ENCODE peak calls at places on chromosome 13, in five cellular contexts. J is H1, B is HepG2, W is stomach, T is A549. R is an unnamed sample.

GRCh38 chr13:75372923-75373841 is 108.8 kb downstream of the TBC1D4 start:
- DNase-seq in W (no peak), J (no peak), B (no peak), T (no peak), R (no peak)

GRCh38 chr13:58343081-58343480 is 711.5 kb downstream of the PCDH17 start:
- DNase-seq in T (no peak), B (no peak), J (no peak), W (no peak), R (no peak)

GRCh38 chr13:20869540-20869939 is 33.0 kb downstream of the XPO4 start:
- DNase-seq in T (no peak), W (no peak), B (no peak), J (no peak), R (no peak)

GRCh38 chr13:42047561-42048322 is 706 bp upstream of the DGKH start:
- DNase-seq in W (peak; percentile 57), B (no peak), J (no peak), T (peak; percentile 64), R (peak; percentile 72)

GRCh38 chr13:28031929-28032328 is 43.4 kb upstream of the URAD start:
- DNase-seq in W (no peak), J (no peak), B (no peak), T (no peak), R (no peak)

GRCh38 chr13:93220073-93220472 is 6.5 kb upstream of the GPC6 start:
- DNase-seq in J (no peak), B (no peak), T (no peak), W (no peak), R (no peak)

GRCh38 chr13:45167611-45168554 is 33.0 kb downstream of the KCTD4 start:
- DNase-seq in B (no peak), W (peak; percentile 82), J (no peak), T (peak; percentile 63), R (no peak)

GRCh38 chr13:98397221-98397620 is 179.7 kb downstream of the STK24 start:
- DNase-seq in T (no peak), J (no peak), W (no peak), B (no peak), R (no peak)

GRCh38 chr13:84137292-84137691 is 255.0 kb upstream of the SLITRK1 start:
- DNase-seq in W (no peak), B (no peak), J (no peak), T (no peak), R (no peak)

GRCh38 chr13:39448831-39449230 is 154.2 kb downstream of the LHFPL6 start:
- DNase-seq in T (no peak), J (no peak), W (no peak), B (no peak), R (no peak)

GRCh38 chr13:98399756-98400155 is 177.2 kb downstream of the STK24 start:
- DNase-seq in T (no peak), B (no peak), J (no peak), W (no peak), R (no peak)

GRCh38 chr13:53198017-53198416 is 169.4 kb downstream of the OLFM4 start:
- DNase-seq in T (no peak), B (no peak), W (no peak), J (no peak), R (no peak)

GRCh38 chr13:29956771-29957170 is 106.4 kb upstream of the UBL3 start:
- DNase-seq in B (no peak), W (no peak), J (no peak), T (no peak), R (no peak)

GRCh38 chr13:64782459-64782858 is 2447.7 kb downstream of the PCDH9 start:
- DNase-seq in J (no peak), T (peak; percentile 5), B (no peak), W (no peak), R (no peak)

GRCh38 chr13:101454767-101455166 is 2.3 kb downstream of the ITGBL1 start:
- DNase-seq in J (no peak), W (no peak), T (peak; percentile 49), B (no peak), R (no peak)

GRCh38 chr13:112391747-112392146 is 15.6 kb downstream of the SPACA7 start:
- DNase-seq in T (no peak), J (no peak), B (no peak), W (no peak), R (no peak)

GRCh38 chr13:80755925-80756324 is 415.0 kb upstream of the SPRY2 start:
- DNase-seq in W (no peak), T (no peak), J (no peak), B (no peak), R (no peak)

GRCh38 chr13:21674271-21675009 is 3.6 kb downstream of the FGF9 start:
- DNase-seq in T (no peak), W (no peak), B (no peak), J (no peak), R (no peak)

DNA sequence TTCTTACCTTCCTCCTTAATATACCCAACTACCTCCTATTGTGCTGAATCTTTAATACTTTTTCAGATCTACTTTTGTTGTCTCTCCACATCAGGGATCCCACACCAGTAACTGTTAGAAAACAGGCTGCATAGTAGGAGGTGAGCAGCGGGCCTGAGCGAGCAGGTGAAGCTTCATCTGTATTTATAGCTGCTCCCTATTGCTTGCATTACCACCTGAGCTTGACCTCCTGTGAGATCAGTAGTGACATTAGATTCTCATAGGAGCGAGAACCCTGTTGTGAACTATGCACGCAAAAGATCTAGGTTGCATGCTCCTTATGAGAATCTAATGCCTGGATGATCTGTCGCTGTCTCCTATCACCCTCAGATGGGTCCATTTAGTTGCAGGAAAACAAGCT is 279.8 kb downstream of the DIAPH3 start:
- DNase-seq in T (no peak), B (no peak), J (no peak), W (no peak), R (no peak)
- TF ChIP-seq EP300 in T (no peak), B (no peak), J (no peak), W (no peak), R (no peak)

GRCh38 chr13:26587251-26587650 is 29.8 kb downstream of the WASF3 start:
- DNase-seq in J (no peak), W (no peak), T (no peak), B (no peak), R (no peak)

GRCh38 chr13:26591672-26592071 is 34.2 kb downstream of the WASF3 start:
- DNase-seq in B (no peak), W (no peak), J (no peak), T (no peak), R (no peak)

GRCh38 chr13:26590379-26590778 is 32.9 kb downstream of the WASF3 start:
- DNase-seq in J (no peak), B (no peak), W (no peak), T (no peak), R (no peak)

GRCh38 chr13:26590951-26591350 is 33.5 kb downstream of the WASF3 start:
- DNase-seq in B (peak; percentile 75), T (no peak), W (no peak), J (no peak), R (no peak)

DNA sequence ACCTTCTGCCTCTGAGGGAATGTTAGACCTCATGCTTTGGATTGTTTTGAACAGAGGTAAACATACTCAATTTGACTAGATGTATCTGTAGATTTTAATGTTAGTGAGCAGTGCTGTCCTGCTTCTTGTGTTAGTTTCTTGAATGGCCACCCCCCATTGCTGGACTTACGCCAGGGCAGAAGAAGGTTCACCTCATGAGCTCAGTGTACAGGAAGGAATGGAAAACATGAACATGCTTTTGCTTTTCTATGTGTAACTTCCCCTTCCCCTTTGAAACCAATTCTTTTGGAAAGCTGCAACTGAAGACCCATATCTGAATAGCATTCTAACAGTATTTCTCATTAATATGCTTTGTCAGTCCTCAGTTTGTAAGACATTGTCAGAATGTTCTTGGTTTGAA is 32.3 kb downstream of the WASF3 start:
- DNase-seq in W (peak; percentile 45), B (no peak), J (no peak), T (no peak), R (no peak)
- H3K27ac ChIP-seq in W (no peak overlapping the region), B (no peak overlapping the region), J (no peak overlapping the region), T (no peak overlapping the region), R (no peak overlapping the region)

GRCh38 chr13:33016414-33017409 is at the start of gene KL:
- DNase-seq in B (no peak), T (peak; percentile 1), J (no peak), W (peak; percentile 38), R (peak; percentile 80)
- TF ChIP-seq CTCF in B (no peak), T (no peak), J (no peak), W (no peak), R (no peak)

GRCh38 chr13:83009987-83010386 is 872.3 kb downstream of the SLITRK1 start:
- DNase-seq in T (no peak), B (no peak), J (no peak), W (no peak), R (no peak)
- TF ChIP-seq EP300 in T (no peak), B (no peak), J (no peak), W (no peak), R (no peak)

GRCh38 chr13:76971215-76971614 is 20.7 kb upstream of the CLN5 start:
- DNase-seq in J (no peak), W (no peak), B (no peak), T (no peak), R (no peak)
- H3K27ac ChIP-seq in J (no peak overlapping the region), W (no peak overlapping the region), B (no peak overlapping the region), T (no peak overlapping the region), R (no peak overlapping the region)

GRCh38 chr13:47841131-47841530 is 159.9 kb downstream of the SUCLA2 start:
- DNase-seq in T (no peak), W (no peak), B (no peak), J (no peak), R (no peak)
- TF ChIP-seq CTCF in T (no peak), W (no peak), B (no peak), J (no peak), R (no peak)

DNA sequence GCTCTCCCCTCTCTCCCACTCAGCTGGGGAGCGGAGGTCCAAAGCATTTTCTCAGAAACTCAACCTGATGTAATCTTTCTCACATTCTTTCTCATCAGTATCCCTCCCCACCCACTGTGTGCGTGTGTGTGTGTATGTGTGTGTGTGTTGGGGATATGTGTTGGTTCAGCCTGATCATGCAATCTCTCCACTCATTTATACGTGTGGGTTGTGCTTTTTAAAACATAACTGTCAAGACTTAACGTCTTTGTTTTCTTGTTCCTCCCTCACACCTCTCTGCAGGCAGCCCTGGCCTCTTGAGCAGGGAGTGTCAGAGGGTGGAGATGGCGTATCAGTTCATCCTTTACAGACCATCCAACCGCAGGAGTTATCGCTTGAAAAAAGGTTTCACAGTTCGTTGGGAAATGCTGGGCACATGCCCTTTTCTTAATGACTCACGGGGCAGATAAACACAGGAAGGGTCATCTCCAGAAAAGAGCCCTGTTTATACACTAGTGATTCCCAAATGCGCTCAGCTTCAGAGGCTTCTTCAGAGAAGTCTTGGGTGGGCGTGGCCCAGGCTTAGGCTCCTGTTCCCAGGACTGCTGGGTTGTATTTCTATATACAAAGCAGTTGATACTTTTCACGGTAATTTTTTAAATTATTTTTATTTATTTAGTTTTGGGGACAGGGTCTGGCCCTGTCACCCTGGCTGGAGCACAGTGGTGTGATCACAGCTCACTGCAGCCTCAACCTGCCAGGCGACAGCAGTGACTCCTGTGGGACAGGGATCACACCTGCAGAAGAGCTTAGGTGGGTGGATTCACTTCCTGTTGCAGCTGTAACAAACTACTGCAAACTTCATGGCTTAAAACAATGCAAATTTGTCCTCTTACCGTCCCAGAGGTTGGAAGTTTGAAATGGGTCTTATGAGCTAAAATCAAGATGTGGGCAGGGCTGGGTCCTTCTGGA is 60.3 kb downstream of the CCDC70 start:
- DNase-seq in W (no peak), T (peak; percentile 9), B (no peak), J (no peak), R (no peak)
- TF ChIP-seq EP300 in W (no peak), T (no peak), B (no peak), J (no peak), R (no peak)

GRCh38 chr13:47188802-47189201 is 291.9 kb upstream of the HTR2A start:
- DNase-seq in J (no peak), B (no peak), W (no peak), T (no peak), R (no peak)
- H3K27ac ChIP-seq in J (no peak overlapping the region), B (no peak overlapping the region), W (no peak overlapping the region), T (no peak overlapping the region), R (no peak overlapping the region)

R was measured in suprapubic skin.